ENCODE peak calls at places on chromosomes 6 and 20, in nine cellular contexts. U is NCI-H345; Y is lung; G is stimulated activated naive CD8-positive, alpha-beta T cell treated with anti-CD3 and anti-CD28 coated beads, Interleukin-15, Interleukin-2, amounts not matched to agents 100 U/mL and 50 U/mL, for 24 hours; N is tibial artery; R is MCF 10A; P is anterior cingulate cortex; M is WERI-Rb-1; K is CD8-positive, alpha-beta memory T cell. L is an unnamed sample.

GRCh38 chr6:133964052-133964451 is 11.0 kb downstream of the TBPL1 start:
- DNase-seq in U (no peak), Y (no peak), G (no peak), N (no peak), R (peak), P (no peak), M (no peak), K (no peak), L (no peak)

GRCh38 chr6:80543598-80544181 is 437.2 kb downstream of the BCKDHB start:
- DNase-seq in U (no peak), Y (no peak), G (no peak), N (no peak), R (peak), P (no peak), M (no peak), K (no peak), L (no peak)

GRCh38 chr20:35465976-35466375 is 10.6 kb downstream of the CEP250 start:
- DNase-seq in U (no peak), Y (no peak), G (no peak), N (no peak), R (no peak), P (no peak), M (no peak), K (no peak), L (no peak)

GRCh38 chr20:2690213-2690612 is 2.4 kb upstream of the EBF4 start:
- DNase-seq in U (no peak), Y (no peak), G (no peak), N (peak), R (no peak), P (no peak), M (no peak), K (no peak), L (no peak)

GRCh38 chr6:128655978-128656498 is 135.6 kb upstream of the PTPRK start:
- DNase-seq in U (no peak), Y (no peak), G (peak), N (no peak), R (peak), P (no peak), M (no peak), K (no peak), L (no peak)

GRCh38 chr6:26273673-26274595 is 91.1 kb upstream of the BTN3A2 start:
- DNase-seq in U (no peak), Y (no peak), G (no peak), N (no peak), R (no peak), P (no peak), M (no peak), K (peak), L (no peak)

GRCh38 chr6:26331809-26332226 is 33.2 kb upstream of the BTN3A2 start:
- DNase-seq in U (peak), Y (no peak), G (no peak), N (no peak), R (peak), P (no peak), M (no peak), K (peak), L (no peak)

GRCh38 chr6:37648465-37649330 is 49.0 kb downstream of the MDGA1 start:
- DNase-seq in U (no peak), Y (no peak), G (peak), N (no peak), R (no peak), P (no peak), M (no peak), K (peak), L (no peak)

GRCh38 chr20:32114305-32114960 is 4.9 kb downstream of the TM9SF4 start:
- DNase-seq in U (no peak), Y (no peak), G (no peak), N (no peak), R (no peak), P (no peak), M (no peak), K (no peak), L (no peak)

GRCh38 chr6:124535746-124536145 is 426.5 kb upstream of the RNF217 start:
- DNase-seq in U (no peak), Y (no peak), G (no peak), N (no peak), R (peak), P (no peak), M (no peak), K (no peak), L (no peak)

GRCh38 chr6:157527471-157527907 is 146.5 kb downstream of the ZDHHC14 start:
- DNase-seq in U (no peak), Y (no peak), G (no peak), N (peak), R (peak), P (no peak), M (no peak), K (no peak), L (no peak)

GRCh38 chr6:183668-184067 is 108.6 kb upstream of the DUSP22 start:
- DNase-seq in U (no peak), Y (no peak), G (no peak), N (no peak), R (no peak), P (no peak), M (no peak), K (no peak), L (no peak)

GRCh38 chr6:153002613-153003293 is at the start of gene MTRF1L:
- DNase-seq in U (peak), Y (peak), G (peak), N (peak), R (peak), P (peak), M (peak), K (peak), L (peak)